ENCODE peak calls at places on chromosomes 1 and 21, in eight cellular contexts. One of them, this sample, is unnamed.

GRCh38 chr21:30831194-30831765 is 1.7 kb upstream of the KRTAP7-1 start:
- DNase-seq in A549: no peak
- DNase-seq in tibial nerve: no peak
- DNase-seq in thoracic aorta: no peak
- DNase-seq in heart right ventricle: no peak
- DNase-seq in neural crest cell: peak; percentile 12
- DNase-seq in prostate gland: no peak
- DNase-seq in cardiac fibroblast: peak; percentile 2
- DNase-seq in this sample: peak; percentile 65

GRCh38 chr1:202656951-202657646 is 53.2 kb downstream of the SYT2 start:
- DNase-seq in prostate gland: no peak
- DNase-seq in heart right ventricle: no peak
- DNase-seq in cardiac fibroblast: peak; percentile 48
- DNase-seq in A549: peak; percentile 62
- DNase-seq in thoracic aorta: no peak
- DNase-seq in neural crest cell: peak; percentile 29
- DNase-seq in tibial nerve: no peak
- DNase-seq in this sample: peak; percentile 11

GRCh38 chr1:14682941-14683340 is 84.5 kb downstream of the KAZN start:
- DNase-seq in heart right ventricle: no peak
- DNase-seq in cardiac fibroblast: peak; percentile 3
- DNase-seq in prostate gland: no peak
- DNase-seq in tibial nerve: no peak
- DNase-seq in thoracic aorta: no peak
- DNase-seq in A549: no peak
- DNase-seq in neural crest cell: no peak
- DNase-seq in this sample: no peak

GRCh38 chr1:178412400-178412770 is 84.4 kb downstream of the CLEC20A start:
- DNase-seq in tibial nerve: no peak
- DNase-seq in A549: no peak
- DNase-seq in prostate gland: no peak
- DNase-seq in heart right ventricle: no peak
- DNase-seq in cardiac fibroblast: no peak
- DNase-seq in neural crest cell: no peak
- DNase-seq in thoracic aorta: no peak
- DNase-seq in this sample: no peak

GRCh38 chr21:33428669-33429068 is 25.5 kb downstream of the IFNGR2 start:
- DNase-seq in prostate gland: peak; percentile 66
- DNase-seq in heart right ventricle: no peak
- DNase-seq in tibial nerve: no peak
- DNase-seq in A549: no peak
- DNase-seq in cardiac fibroblast: no peak
- DNase-seq in neural crest cell: no peak
- DNase-seq in thoracic aorta: no peak
- DNase-seq in this sample: no peak

GRCh38 chr1:11324562-11324961 is 51.6 kb downstream of the UBIAD1 start:
- DNase-seq in cardiac fibroblast: no peak
- DNase-seq in prostate gland: no peak
- DNase-seq in thoracic aorta: no peak
- DNase-seq in heart right ventricle: no peak
- DNase-seq in neural crest cell: no peak
- DNase-seq in tibial nerve: no peak
- DNase-seq in A549: no peak
- DNase-seq in this sample: no peak

GRCh38 chr1:119946724-119947123 is 50.4 kb upstream of the ADAM30 start:
- DNase-seq in neural crest cell: no peak
- DNase-seq in tibial nerve: no peak
- DNase-seq in heart right ventricle: no peak
- DNase-seq in A549: no peak
- DNase-seq in cardiac fibroblast: no peak
- DNase-seq in thoracic aorta: no peak
- DNase-seq in prostate gland: no peak
- DNase-seq in this sample: no peak

GRCh38 chr21:26752849-26753248 is 92.4 kb downstream of the ADAMTS1 start:
- DNase-seq in thoracic aorta: no peak
- DNase-seq in heart right ventricle: no peak
- DNase-seq in neural crest cell: no peak
- DNase-seq in cardiac fibroblast: no peak
- DNase-seq in A549: no peak
- DNase-seq in prostate gland: no peak
- DNase-seq in tibial nerve: no peak
- DNase-seq in this sample: no peak

GRCh38 chr1:32716312-32717126 is 13.9 kb upstream of the SYNC start:
- DNase-seq in tibial nerve: no peak
- DNase-seq in prostate gland: peak; percentile 98
- DNase-seq in heart right ventricle: no peak
- DNase-seq in neural crest cell: peak; percentile 43
- DNase-seq in cardiac fibroblast: peak; percentile 28
- DNase-seq in thoracic aorta: no peak
- DNase-seq in A549: peak; percentile 65
- DNase-seq in this sample: peak; percentile 84

GRCh38 chr1:44076093-44076492 is 42.5 kb upstream of the KLF17 start:
- DNase-seq in heart right ventricle: no peak
- DNase-seq in neural crest cell: no peak
- DNase-seq in A549: no peak
- DNase-seq in thoracic aorta: no peak
- DNase-seq in prostate gland: no peak
- DNase-seq in tibial nerve: no peak
- DNase-seq in cardiac fibroblast: peak; percentile 60
- DNase-seq in this sample: no peak

GRCh38 chr1:167003711-167004110 is 14.6 kb downstream of the MAEL start:
- DNase-seq in thoracic aorta: no peak
- DNase-seq in neural crest cell: no peak
- DNase-seq in tibial nerve: no peak
- DNase-seq in prostate gland: no peak
- DNase-seq in heart right ventricle: no peak
- DNase-seq in A549: no peak
- DNase-seq in cardiac fibroblast: no peak
- DNase-seq in this sample: no peak

GRCh38 chr1:47935856-47936255 is 61.3 kb downstream of the TRABD2B start:
- DNase-seq in neural crest cell: no peak
- DNase-seq in prostate gland: no peak
- DNase-seq in heart right ventricle: no peak
- DNase-seq in thoracic aorta: no peak
- DNase-seq in A549: no peak
- DNase-seq in cardiac fibroblast: no peak
- DNase-seq in tibial nerve: no peak
- DNase-seq in this sample: no peak

GRCh38 chr1:67336783-67337182 is 29.1 kb downstream of the IL12RB2 start:
- DNase-seq in heart right ventricle: no peak
- DNase-seq in prostate gland: no peak
- DNase-seq in tibial nerve: no peak
- DNase-seq in thoracic aorta: no peak
- DNase-seq in neural crest cell: no peak
- DNase-seq in A549: no peak
- DNase-seq in cardiac fibroblast: peak; percentile 12
- DNase-seq in this sample: peak; percentile 55

GRCh38 chr1:192794768-192795035 is 14.1 kb upstream of the RGS2 start:
- DNase-seq in heart right ventricle: no peak
- DNase-seq in prostate gland: no peak
- DNase-seq in cardiac fibroblast: no peak
- DNase-seq in neural crest cell: no peak
- DNase-seq in A549: no peak
- DNase-seq in tibial nerve: no peak
- DNase-seq in thoracic aorta: no peak
- DNase-seq in this sample: no peak

GRCh38 chr1:41741244-41741643 is 177.5 kb downstream of the HIVEP3 start:
- DNase-seq in cardiac fibroblast: no peak
- DNase-seq in prostate gland: no peak
- DNase-seq in neural crest cell: no peak
- DNase-seq in tibial nerve: no peak
- DNase-seq in thoracic aorta: no peak
- DNase-seq in heart right ventricle: no peak
- DNase-seq in A549: no peak
- DNase-seq in this sample: peak; percentile 73

GRCh38 chr1:151611288-151611790 is 511 bp upstream of the SNX27 start:
- DNase-seq in A549: no peak
- DNase-seq in prostate gland: peak; percentile 43
- DNase-seq in tibial nerve: peak; percentile 72
- DNase-seq in neural crest cell: no peak
- DNase-seq in cardiac fibroblast: peak; percentile 87
- DNase-seq in thoracic aorta: no peak
- DNase-seq in heart right ventricle: no peak
- DNase-seq in this sample: peak; percentile 14

GRCh38 chr1:233566886-233567285 is 47.0 kb upstream of the KCNK1 start:
- DNase-seq in prostate gland: no peak
- DNase-seq in A549: no peak
- DNase-seq in thoracic aorta: no peak
- DNase-seq in cardiac fibroblast: peak; percentile 6
- DNase-seq in heart right ventricle: no peak
- DNase-seq in neural crest cell: no peak
- DNase-seq in tibial nerve: no peak
- DNase-seq in this sample: no peak

GRCh38 chr1:228778466-228778865 is 43.2 kb downstream of the RHOU start:
- DNase-seq in thoracic aorta: no peak
- DNase-seq in prostate gland: no peak
- DNase-seq in tibial nerve: no peak
- DNase-seq in A549: no peak
- DNase-seq in neural crest cell: no peak
- DNase-seq in cardiac fibroblast: no peak
- DNase-seq in heart right ventricle: no peak
- DNase-seq in this sample: no peak

DNA sequence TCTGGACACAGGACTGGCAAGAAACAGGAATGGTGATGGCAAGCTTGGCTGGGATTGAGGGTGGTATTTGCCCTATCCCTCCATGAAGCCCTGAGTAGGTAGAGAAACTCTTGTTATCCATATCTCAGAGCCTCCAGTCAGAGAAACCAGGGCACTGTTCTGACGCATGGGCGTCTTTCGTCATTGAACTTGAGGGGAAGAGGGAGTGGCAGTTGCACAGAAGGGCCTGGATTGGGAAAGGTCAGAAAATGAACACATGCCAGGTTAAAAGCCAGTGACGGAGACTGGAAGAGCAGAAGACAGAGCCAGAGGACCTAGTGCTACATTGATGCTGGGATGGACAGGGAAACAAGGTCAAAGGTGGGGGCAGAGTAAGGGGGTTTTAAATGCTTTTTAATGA is 516.7 kb downstream of the PLPP3 start:
- DNase-seq in neural crest cell: no peak
- DNase-seq in thoracic aorta: no peak
- DNase-seq in prostate gland: no peak
- DNase-seq in A549: no peak
- DNase-seq in heart right ventricle: no peak
- DNase-seq in cardiac fibroblast: no peak
- DNase-seq in tibial nerve: no peak
- DNase-seq in this sample: no peak
- TF ChIP-seq CTCF in neural crest cell: no peak
- TF ChIP-seq CTCF in thoracic aorta: no peak
- TF ChIP-seq CTCF in prostate gland: no peak
- TF ChIP-seq CTCF in A549: no peak
- TF ChIP-seq CTCF in heart right ventricle: no peak
- TF ChIP-seq CTCF in cardiac fibroblast: no peak
- TF ChIP-seq CTCF in tibial nerve: no peak
- TF ChIP-seq CTCF in this sample: no peak

DNA sequence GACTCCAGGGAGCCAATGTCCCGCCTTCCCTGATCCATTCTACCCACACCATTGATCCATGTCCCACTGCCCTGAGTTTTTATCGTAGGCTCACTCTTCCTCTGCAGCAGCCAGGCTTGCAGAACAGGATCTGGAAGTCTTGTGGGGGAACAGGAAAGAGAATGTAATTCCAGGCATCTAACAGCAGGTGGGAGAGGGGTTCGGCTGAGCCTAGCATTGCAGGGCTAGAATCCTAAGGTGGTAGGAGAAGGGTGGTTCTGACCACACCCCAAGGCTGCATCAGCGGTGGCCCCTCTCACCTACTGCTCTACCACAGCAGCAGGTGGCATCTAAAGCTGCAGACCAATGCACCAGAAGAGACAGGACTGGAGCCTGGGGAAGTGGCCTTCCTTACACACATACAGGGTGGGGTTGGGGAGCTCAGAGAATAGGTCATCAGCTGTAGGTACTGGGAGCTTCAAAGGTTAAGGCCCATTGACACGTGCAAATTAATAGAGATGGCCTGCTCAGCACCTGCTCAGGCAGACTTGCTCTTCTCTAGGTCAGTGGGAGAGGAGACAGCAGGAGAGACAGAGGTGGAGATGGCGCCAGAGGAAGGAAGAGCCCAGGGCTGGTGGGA is 20.5 kb downstream of the KNCN start:
- DNase-seq in A549: no peak
- DNase-seq in heart right ventricle: no peak
- DNase-seq in thoracic aorta: no peak
- DNase-seq in cardiac fibroblast: no peak
- DNase-seq in tibial nerve: no peak
- DNase-seq in neural crest cell: no peak
- DNase-seq in prostate gland: no peak
- DNase-seq in this sample: no peak
- TF ChIP-seq CTCF in A549: no peak
- TF ChIP-seq CTCF in heart right ventricle: no peak
- TF ChIP-seq CTCF in thoracic aorta: no peak
- TF ChIP-seq CTCF in cardiac fibroblast: peak; percentile 21
- TF ChIP-seq CTCF in tibial nerve: no peak
- TF ChIP-seq CTCF in neural crest cell: peak; percentile 55
- TF ChIP-seq CTCF in prostate gland: no peak
- TF ChIP-seq CTCF in this sample: no peak

DNA sequence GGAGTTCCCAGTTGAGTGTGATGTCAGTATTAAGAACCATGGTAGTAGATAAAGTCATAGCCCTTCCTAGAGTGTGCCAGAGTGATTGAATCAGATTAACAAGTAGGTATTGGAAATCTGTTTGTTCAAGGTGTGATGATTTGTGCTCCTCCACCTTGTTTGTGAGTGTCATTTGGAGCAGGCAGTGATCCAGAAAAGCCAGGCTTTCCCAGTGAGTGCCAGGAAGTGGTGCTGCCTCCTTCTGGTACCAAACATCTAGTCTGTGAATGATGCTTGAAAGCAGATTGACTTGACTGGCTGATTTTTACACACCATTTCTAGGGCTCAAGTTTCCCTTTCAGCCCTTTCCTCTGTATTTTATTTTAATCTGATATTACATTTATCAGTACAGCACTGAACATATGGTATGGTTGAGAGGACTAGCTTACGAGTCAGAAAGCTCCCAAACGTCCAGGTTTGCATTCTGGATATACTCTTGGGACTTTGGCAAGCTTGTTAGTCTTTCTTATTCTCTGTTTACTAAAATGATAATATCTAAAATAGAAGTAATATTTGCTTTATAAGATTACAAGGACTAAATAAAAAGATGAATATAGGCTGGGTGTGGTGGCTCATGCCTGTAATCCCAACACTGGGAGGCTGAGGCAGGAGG is 100.7 kb downstream of the PATJ start:
- DNase-seq in tibial nerve: no peak
- DNase-seq in heart right ventricle: no peak
- DNase-seq in thoracic aorta: no peak
- DNase-seq in A549: no peak
- DNase-seq in prostate gland: peak; percentile 23
- DNase-seq in cardiac fibroblast: peak; percentile 26
- DNase-seq in neural crest cell: no peak
- DNase-seq in this sample: no peak
- TF ChIP-seq CTCF in tibial nerve: no peak
- TF ChIP-seq CTCF in heart right ventricle: no peak
- TF ChIP-seq CTCF in thoracic aorta: no peak
- TF ChIP-seq CTCF in A549: no peak
- TF ChIP-seq CTCF in prostate gland: no peak
- TF ChIP-seq CTCF in cardiac fibroblast: peak; percentile 30
- TF ChIP-seq CTCF in neural crest cell: no peak
- TF ChIP-seq CTCF in this sample: no peak

DNA sequence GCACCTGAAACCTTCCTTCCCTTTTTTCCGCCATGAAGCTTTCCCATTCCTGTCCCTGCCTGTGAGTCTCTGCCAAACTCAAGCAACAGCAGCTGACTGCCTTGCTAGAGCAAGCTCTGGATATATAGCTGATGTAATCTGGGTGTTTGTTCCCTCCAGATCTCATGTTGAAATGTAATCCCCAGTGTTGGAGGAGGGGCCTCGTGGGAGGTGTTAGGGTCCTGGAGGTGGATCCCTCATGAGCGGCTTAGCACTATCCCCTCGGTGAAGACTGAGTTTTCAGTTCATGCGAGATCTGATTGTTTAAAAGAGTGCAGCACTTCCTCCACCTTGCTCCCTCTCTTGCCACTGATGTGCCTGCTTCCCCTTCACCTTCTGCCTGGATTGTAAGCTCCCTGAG is 204.4 kb upstream of the MAP1LC3C start:
- DNase-seq in neural crest cell: no peak
- DNase-seq in heart right ventricle: no peak
- DNase-seq in A549: no peak
- DNase-seq in tibial nerve: no peak
- DNase-seq in cardiac fibroblast: no peak
- DNase-seq in thoracic aorta: no peak
- DNase-seq in prostate gland: no peak
- DNase-seq in this sample: no peak
- TF ChIP-seq CTCF in neural crest cell: no peak
- TF ChIP-seq CTCF in heart right ventricle: no peak
- TF ChIP-seq CTCF in A549: no peak
- TF ChIP-seq CTCF in tibial nerve: no peak
- TF ChIP-seq CTCF in cardiac fibroblast: no peak
- TF ChIP-seq CTCF in thoracic aorta: no peak
- TF ChIP-seq CTCF in prostate gland: no peak
- TF ChIP-seq CTCF in this sample: no peak

This sample was measured in activated CD8-positive, alpha-beta T cell treated with anti-CD3 and anti-CD28 coated beads for 36 hours.